ENCODE peak calls at places on chromosomes 7 and 10, in nine cellular contexts. K is iPS DF 6.9; C is NCI-H1105 treated with DMSO at 0.1 percent for 48 hours; T is mucosa of gallbladder; I is SW480; A is spleen; N is activated naive CD8-positive, alpha-beta T cell treated with anti-CD3 and anti-CD28 coated beads, Interleukin-2, amount 50 U/mL, for 24 hours; M is effector memory CD4-positive, alpha-beta T cell; Z is OCI-LY7. W is an unnamed sample.

GRCh38 chr7:138328215-138328614 is 131.8 kb upstream of the TRIM24 start:
- DNase-seq in Z (no peak), K (no peak), M (no peak), N (no peak), T (no peak), I (no peak), C (no peak), A (no peak), W (peak; percentile 33)

GRCh38 chr10:6722616-6723004 is 142.5 kb upstream of the PRKCQ start:
- DNase-seq in C (no peak), M (no peak), I (no peak), T (no peak), N (peak; percentile 7), K (no peak), Z (no peak), A (no peak), W (no peak)

GRCh38 chr10:97726636-97727178 is 10.2 kb upstream of the ZFYVE27 start:
- DNase-seq in C (no peak), N (no peak), Z (no peak), K (no peak), I (no peak), A (peak; percentile 34), M (no peak), T (no peak), W (no peak)

GRCh38 chr7:106225856-106226255 is 58.9 kb downstream of the NAMPT start:
- DNase-seq in N (no peak), T (no peak), A (no peak), Z (no peak), I (no peak), C (no peak), M (no peak), K (no peak), W (no peak)

GRCh38 chr10:79488303-79488702 is 24.0 kb upstream of the EIF5AL1 start:
- DNase-seq in M (no peak), C (no peak), A (no peak), N (no peak), Z (no peak), K (no peak), I (peak; percentile 13), T (peak; percentile 64), W (peak; percentile 25)

GRCh38 chr7:50531401-50531906 is 33.8 kb downstream of the DDC start:
- DNase-seq in Z (no peak), M (no peak), I (peak; percentile 93), T (peak; percentile 59), K (no peak), N (no peak), C (peak; percentile 97), A (no peak), W (peak; percentile 33)

GRCh38 chr7:76356823-76357222 is 2.0 kb downstream of the YWHAG start:
- DNase-seq in C (peak; percentile 80), K (no peak), Z (peak; percentile 30), A (no peak), I (peak; percentile 54), T (peak; percentile 36), N (no peak), M (no peak), W (no peak)

GRCh38 chr10:34522542-34522941 is 292.6 kb downstream of the PARD3 start:
- DNase-seq in A (no peak), C (peak; percentile 2), K (no peak), I (no peak), N (no peak), T (no peak), M (no peak), Z (peak; percentile 52), W (no peak)

GRCh38 chr10:75294031-75294437 is 58.3 kb upstream of the COMTD1 start:
- DNase-seq in I (peak; percentile 37), C (no peak), K (no peak), A (no peak), Z (no peak), T (no peak), M (no peak), N (no peak), W (no peak)

W was measured in NT2/D1.